ENCODE peak calls at places on chromosome 14, in four cellular contexts. S is AG04450, M is Karpas-422, F is thoracic aorta. T is an unnamed sample.

GRCh38 chr14:83870556-83870955 is 1659.4 kb upstream of the FLRT2 start:
- DNase-seq in S (no peak), M (no peak), F (no peak), T (no peak)

GRCh38 chr14:22084393-22085281 is 411.0 kb upstream of the OR4E1 start:
- DNase-seq in S (peak; percentile 29), M (peak; percentile 90), F (no peak), T (no peak)

GRCh38 chr14:36690301-36691020 is 28.8 kb downstream of the PAX9 start:
- DNase-seq in S (no peak), M (no peak), F (no peak), T (no peak)

GRCh38 chr14:74035556-74035955 is 16.4 kb downstream of the BBOF1 start:
- DNase-seq in S (no peak), M (no peak), F (no peak), T (no peak)

GRCh38 chr14:53060046-53060445 is 93.1 kb downstream of the DDHD1 start:
- DNase-seq in S (no peak), M (no peak), F (no peak), T (no peak)

GRCh38 chr14:26276757-26277156 is 321.1 kb downstream of the NOVA1 start:
- DNase-seq in S (no peak), M (peak; percentile 62), F (no peak), T (no peak)

GRCh38 chr14:74549588-74549987 is 56.0 kb downstream of the ISCA2 start:
- DNase-seq in S (no peak), M (peak; percentile 54), F (no peak), T (no peak)

GRCh38 chr14:69636051-69636639 is 24.7 kb downstream of the SUSD6 start:
- DNase-seq in S (no peak), M (no peak), F (no peak), T (no peak)

GRCh38 chr14:79044894-79045624 is 874.9 kb downstream of the NRXN3 start:
- DNase-seq in S (peak; percentile 15), M (no peak), F (no peak), T (no peak)

GRCh38 chr14:75274899-75275569 is 3.6 kb upstream of the FOS start:
- DNase-seq in S (no peak), M (no peak), F (no peak), T (no peak)

GRCh38 chr14:32509632-32510187 is 180.6 kb downstream of the AKAP6 start:
- DNase-seq in S (peak; percentile 88), M (no peak), F (peak; percentile 54), T (peak; percentile 85)

GRCh38 chr14:29799718-29800117 is 127.9 kb downstream of the PRKD1 start:
- DNase-seq in S (no peak), M (no peak), F (no peak), T (no peak)

GRCh38 chr14:73777420-73777819 is 63.2 kb upstream of the PNMA1 start:
- DNase-seq in S (no peak), M (peak; percentile 87), F (no peak), T (no peak)

GRCh38 chr14:106876711-106877110 is 1350.3 kb downstream of the TMEM121 start:
- DNase-seq in S (no peak), M (no peak), F (no peak), T (no peak)

GRCh38 chr14:63134801-63135200 is 69.4 kb upstream of the RHOJ start:
- DNase-seq in S (no peak), M (peak; percentile 67), F (no peak), T (no peak)

GRCh38 chr14:64705406-64706118 is 1.3 kb downstream of the PLEKHG3 start:
- DNase-seq in S (no peak), M (no peak), F (no peak), T (peak; percentile 76)

GRCh38 chr14:28609228-28609828 is 157.3 kb upstream of the FOXG1 start:
- DNase-seq in S (no peak), M (peak; percentile 89), F (no peak), T (no peak)

GRCh38 chr14:50677527-50678063 is 9.5 kb upstream of the SAV1 start:
- DNase-seq in S (no peak), M (no peak), F (no peak), T (no peak)

GRCh38 chr14:68377459-68377858 is 415.4 kb downstream of the ZFP36L1 start:
- DNase-seq in S (no peak), M (no peak), F (no peak), T (no peak)

GRCh38 chr14:86072134-86072894 is 542.4 kb downstream of the FLRT2 start:
- DNase-seq in S (no peak), M (no peak), F (no peak), T (no peak)

GRCh38 chr14:104731925-104732294 is 7.9 kb downstream of the ADSS1 start:
- DNase-seq in S (no peak), M (no peak), F (no peak), T (no peak)

GRCh38 chr14:71551291-71551955 is 380.8 kb upstream of the RGS6 start:
- DNase-seq in S (peak; percentile 44), M (no peak), F (no peak), T (no peak)

GRCh38 chr14:68692916-68693771 is 99.7 kb downstream of the ZFP36L1 start:
- DNase-seq in S (peak; percentile 33), M (no peak), F (no peak), T (no peak)

GRCh38 chr14:33555710-33556350 is 395.0 kb downstream of the EGLN3 start:
- DNase-seq in S (no peak), M (no peak), F (no peak), T (no peak)

GRCh38 chr14:69611264-69612013 is at the start of gene SUSD6:
- DNase-seq in S (peak; percentile 48), M (peak; percentile 99), F (peak; percentile 71), T (peak; percentile 96)

GRCh38 chr14:76876076-76876475 is 49.9 kb downstream of the LRRC74A start:
- DNase-seq in S (peak; percentile 68), M (peak; percentile 78), F (no peak), T (no peak)

DNA sequence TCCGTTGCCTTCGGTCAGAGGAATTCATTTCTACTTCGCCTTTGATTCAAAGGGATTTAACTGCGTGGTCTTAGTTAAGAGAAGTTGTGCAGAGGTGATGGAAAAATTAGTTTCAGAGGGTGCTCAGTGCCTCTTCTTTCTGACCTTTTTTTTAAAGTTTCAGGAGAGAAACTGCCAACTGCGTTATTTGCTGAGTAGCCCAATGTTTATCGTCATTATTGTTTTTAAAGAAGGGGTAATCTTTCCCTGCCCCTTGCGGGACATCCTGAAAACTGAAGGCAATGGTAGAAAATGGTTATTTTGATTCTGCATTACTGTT is 11.0 kb downstream of the OTX2 start:
- DNase-seq in S (no peak), M (no peak), F (no peak), T (no peak)
- H3K4me3 ChIP-seq in S (no peak overlapping the region), M (no peak overlapping the region), F (no peak overlapping the region), T (no peak overlapping the region)

GRCh38 chr14:91263329-91263728 is 18.8 kb upstream of the GPR68 start:
- DNase-seq in S (no peak), M (no peak), F (no peak), T (no peak)

GRCh38 chr14:91261986-91262549 is 17.6 kb upstream of the GPR68 start:
- DNase-seq in S (no peak), M (no peak), F (no peak), T (no peak)

GRCh38 chr14:91261115-91261514 is 16.6 kb upstream of the GPR68 start:
- DNase-seq in S (no peak), M (no peak), F (no peak), T (no peak)

GRCh38 chr14:91265404-91265803 is 20.9 kb upstream of the GPR68 start:
- DNase-seq in S (no peak), M (no peak), F (no peak), T (no peak)

DNA sequence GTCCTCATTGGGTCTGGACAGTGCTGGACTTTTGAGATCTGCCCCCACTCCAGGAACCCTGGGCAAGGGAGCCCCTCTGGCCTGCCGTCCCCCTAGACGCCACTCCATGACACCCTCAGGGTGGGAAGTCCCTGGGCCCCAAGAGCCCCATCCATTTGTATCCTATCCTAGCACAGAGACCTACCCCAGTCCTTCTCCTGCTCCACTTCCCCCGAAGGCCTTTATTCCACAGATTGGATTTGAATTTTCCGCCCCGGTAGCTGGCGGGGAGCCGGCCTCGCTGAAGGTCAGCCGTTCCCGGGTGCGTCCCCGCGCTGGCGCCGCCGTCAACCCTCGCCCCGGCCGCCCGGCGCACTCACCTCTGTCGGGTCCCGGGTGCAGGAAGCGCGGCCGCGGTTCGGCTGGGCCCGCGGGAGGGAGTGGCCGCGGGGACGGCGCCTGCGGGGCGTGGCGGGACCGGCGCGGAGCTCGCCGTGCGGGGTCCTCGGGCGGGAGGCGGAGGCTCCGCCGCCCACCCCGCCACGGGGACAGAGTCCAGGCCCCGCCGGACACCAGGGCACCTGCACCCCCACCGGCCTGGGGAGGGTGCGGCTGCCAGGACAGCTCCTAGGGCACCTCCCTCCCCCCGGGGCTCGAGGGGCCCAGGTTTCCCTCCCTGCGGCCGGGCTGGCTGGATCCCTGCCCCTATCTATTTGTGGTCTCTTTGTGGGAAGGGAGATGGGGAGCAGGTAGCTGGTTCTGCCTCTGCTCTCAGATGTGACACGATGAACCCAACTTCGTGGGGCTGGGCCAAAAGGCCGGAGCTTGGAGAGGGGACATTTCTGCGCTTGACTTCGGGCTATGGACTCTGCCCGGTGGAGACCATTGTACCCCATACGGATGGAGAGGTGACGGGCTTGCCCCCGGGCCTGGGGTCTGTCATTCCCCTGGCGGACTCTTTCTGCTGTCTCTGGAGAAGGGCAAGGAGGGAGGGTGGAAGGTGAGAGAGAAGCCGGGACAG is 19.9 kb upstream of the GPR68 start:
- DNase-seq in S (no peak), M (no peak), F (no peak), T (no peak)
- H3K4me3 ChIP-seq in S (peak overlapping the region; percentile 29), M (no peak overlapping the region), F (peak overlapping the region; percentile 66), T (peak overlapping the region; percentile 73)

DNA sequence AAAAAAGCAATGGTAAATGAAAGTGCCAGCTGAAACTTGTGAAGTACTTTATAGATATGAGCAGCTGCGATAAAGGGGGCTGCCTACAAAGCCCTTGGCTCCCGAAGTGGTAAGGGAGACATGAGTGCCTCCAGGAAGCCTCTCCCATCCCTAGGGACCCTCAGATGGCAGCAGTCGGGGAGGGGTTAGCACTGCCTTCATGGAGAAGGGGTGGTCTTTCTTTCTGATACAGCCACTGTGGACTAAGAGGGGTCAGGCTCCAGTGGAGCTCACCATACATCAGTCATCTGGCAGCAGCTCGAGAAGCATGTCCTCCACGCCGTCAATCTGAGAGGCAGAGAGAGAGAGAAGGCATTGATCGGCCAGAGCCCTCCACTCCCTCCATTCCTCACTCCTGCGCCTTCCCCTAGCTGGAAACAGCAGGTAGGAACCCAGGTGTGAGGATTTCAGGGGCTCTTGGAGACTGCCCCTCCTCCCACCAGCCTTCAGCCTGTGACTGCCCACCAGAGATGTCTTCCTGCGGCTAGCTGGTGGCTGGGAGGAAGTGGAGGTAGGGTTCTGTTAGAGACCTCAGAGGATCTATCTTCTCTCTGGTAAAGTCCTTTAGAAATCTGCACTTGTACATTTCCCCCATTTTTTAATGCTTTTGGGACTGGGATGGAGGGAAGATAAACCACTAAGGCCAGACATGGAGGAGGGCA is 2.3 kb downstream of the TCL1A start:
- DNase-seq in S (no peak), M (no peak), F (no peak), T (no peak)
- H3K4me3 ChIP-seq in S (no peak overlapping the region), M (peak overlapping the region; percentile 6), F (no peak overlapping the region), T (no peak overlapping the region)

DNA sequence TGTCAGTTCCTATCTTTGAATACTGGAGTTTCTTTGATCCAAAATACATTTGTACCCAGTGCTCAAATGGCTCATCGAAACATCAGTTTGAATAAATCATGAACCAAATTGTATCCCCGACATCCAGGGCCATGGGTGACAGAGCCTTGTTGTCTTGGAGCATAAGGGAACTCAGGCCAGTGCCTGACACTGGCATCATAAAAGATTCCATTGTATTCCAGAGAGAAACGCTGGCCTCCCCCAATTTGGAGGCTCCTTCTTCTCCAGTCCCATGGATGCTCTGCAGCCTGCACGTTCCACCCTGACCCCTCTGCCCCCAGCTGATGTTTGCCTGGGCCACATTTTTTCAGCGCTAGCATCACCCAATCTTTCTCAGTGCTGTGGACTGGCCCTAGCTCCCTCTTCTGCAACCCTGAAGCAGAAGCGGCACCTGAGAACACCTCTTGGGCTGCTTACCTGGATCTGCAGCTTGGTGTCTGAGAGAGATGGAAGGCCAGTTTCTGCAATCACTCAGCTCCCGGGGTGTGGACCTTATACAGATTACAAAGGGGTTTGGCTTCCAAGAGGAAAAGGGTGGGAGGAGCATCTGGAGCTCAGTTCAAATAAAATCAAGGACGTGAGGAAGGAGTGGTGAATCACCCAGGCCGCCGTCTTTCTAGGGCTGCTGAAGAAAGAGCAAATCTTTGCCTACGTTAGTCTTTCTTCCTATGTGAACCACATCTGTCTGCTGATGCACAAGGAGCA is at the start of gene RNASE1:
- DNase-seq in S (no peak), M (no peak), F (no peak), T (no peak)
- H3K4me3 ChIP-seq in S (no peak within 1 kb of the TSS), M (no peak within 1 kb of the TSS), F (peak within 1 kb of the TSS; percentile 62), T (peak within 1 kb of the TSS; percentile 64)

T was measured in coronary artery.